ENCODE peak calls at places on chromosome 18, in ten cellular contexts. S is BJ, T is GOT3, V is H4, L is IMR-90, W is GM12865, B is nephron progenitor cell, Z is kidney tubule cell, F is substantia nigra, K is GM12864. R is an unnamed sample.
A peak's percentile ranks its signal among the peaks of the same experiment; 100 is the strongest.

GRCh38 chr18:37564796-37565137 is 831 bp downstream of the CELF4 start:
- DNase-seq in L (peak; percentile 21), S (no peak), K (no peak), V (peak; percentile 41), B (peak; percentile 96), Z (peak; percentile 41), F (peak; percentile 32), T (no peak), W (no peak), R (peak; percentile 66)

GRCh38 chr18:69736731-69737130 is 210.9 kb downstream of the CD226 start:
- DNase-seq in V (no peak), B (no peak), L (peak; percentile 9), W (no peak), F (no peak), T (no peak), Z (no peak), S (no peak), K (no peak), R (no peak)

GRCh38 chr18:61951396-61951795 is 58.6 kb upstream of the RNF152 start:
- DNase-seq in K (no peak), B (no peak), Z (no peak), S (no peak), T (no peak), F (no peak), W (no peak), L (no peak), V (no peak), R (no peak)

GRCh38 chr18:76429262-76430126 is 65.5 kb downstream of the ZNF516 start:
- DNase-seq in W (no peak), S (no peak), B (no peak), V (no peak), F (no peak), Z (peak; percentile 29), T (no peak), L (no peak), K (no peak), R (no peak)

GRCh38 chr18:43420091-43420490 is 142.8 kb upstream of the SYT4 start:
- DNase-seq in T (no peak), K (no peak), W (no peak), B (no peak), L (no peak), V (no peak), F (no peak), Z (no peak), S (no peak), R (no peak)

GRCh38 chr18:6414723-6415362 is at the start of gene L3MBTL4:
- DNase-seq in L (no peak), S (no peak), K (no peak), T (no peak), B (peak; percentile 52), W (peak; percentile 61), Z (peak; percentile 77), V (no peak), F (peak; percentile 46), R (peak; percentile 57)

GRCh38 chr18:22734812-22735627 is 198.1 kb upstream of the RBBP8 start:
- DNase-seq in T (no peak), B (no peak), V (no peak), F (no peak), L (peak; percentile 63), S (peak; percentile 5), Z (no peak), W (no peak), K (no peak), R (no peak)

GRCh38 chr18:48988508-48989303 is 37.9 kb upstream of the SMAD7 start:
- DNase-seq in Z (no peak), V (no peak), K (no peak), L (no peak), B (no peak), T (no peak), W (no peak), F (no peak), S (no peak), R (no peak)

GRCh38 chr18:31419457-31419932 is 28.0 kb upstream of the DSG3 start:
- DNase-seq in T (no peak), V (no peak), L (no peak), S (no peak), B (no peak), Z (no peak), W (no peak), F (no peak), K (no peak), R (no peak)

GRCh38 chr18:3094355-3094684 is 81.4 kb upstream of the LPIN2 start:
- DNase-seq in T (no peak), Z (no peak), S (no peak), W (no peak), K (no peak), F (no peak), V (no peak), L (no peak), B (no peak), R (no peak)

GRCh38 chr18:47931707-47932103 is 1.2 kb upstream of the SMAD2 start:
- DNase-seq in Z (peak; percentile 24), T (no peak), K (peak; percentile 29), B (no peak), W (peak; percentile 54), V (no peak), F (no peak), L (no peak), S (no peak), R (peak; percentile 31)

GRCh38 chr18:58024139-58024538 is 19.9 kb upstream of the NEDD4L start:
- DNase-seq in V (no peak), B (no peak), T (no peak), K (no peak), L (no peak), W (no peak), Z (no peak), F (no peak), S (no peak), R (no peak)

GRCh38 chr18:62332964-62333695 is 8.0 kb downstream of the TNFRSF11A start:
- DNase-seq in T (no peak), B (no peak), Z (no peak), V (no peak), F (no peak), L (no peak), K (no peak), W (no peak), S (no peak), R (no peak)